ENCODE peak calls at places on chromosomes 6 and 20, in five cellular contexts. V, P, A, G and M are unnamed samples.

GRCh38 chr6:41878961-41879405 is 16.2 kb downstream of the USP49 start:
- DNase-seq in A (no peak), V (no peak), P (no peak), G (peak; percentile 56), M (no peak)

GRCh38 chr6:70413829-70414494 is 654 bp downstream of the FAM135A start:
- DNase-seq in P (no peak), G (peak; percentile 10), V (no peak), A (no peak), M (no peak)

GRCh38 chr6:57173886-57174510 is 1.9 kb downstream of the BAG2 start:
- DNase-seq in V (no peak), A (no peak), P (no peak), G (peak; percentile 87), M (no peak)

GRCh38 chr6:37650071-37650481 is 47.6 kb downstream of the MDGA1 start:
- DNase-seq in A (no peak), G (no peak), V (peak; percentile 47), P (no peak), M (no peak)

GRCh38 chr6:148440877-148441453 is 98.3 kb downstream of the SASH1 start:
- DNase-seq in V (peak; percentile 59), P (no peak), G (peak; percentile 97), A (peak; percentile 87), M (no peak)

GRCh38 chr6:82072113-82072512 is 175.4 kb downstream of the IBTK start:
- DNase-seq in P (no peak), V (no peak), A (no peak), G (no peak), M (no peak)

GRCh38 chr6:87373377-87373776 is 28.8 kb downstream of the C6orf163 start:
- DNase-seq in P (no peak), V (no peak), A (no peak), G (no peak), M (no peak)

GRCh38 chr20:56624786-56625681 is 4.1 kb upstream of the TFAP2C start:
- DNase-seq in V (no peak), A (no peak), P (no peak), G (no peak), M (no peak)

GRCh38 chr6:38178584-38178886 is 359.0 kb downstream of the ZFAND3 start:
- DNase-seq in G (no peak), A (peak; percentile 20), P (no peak), V (no peak), M (no peak)

GRCh38 chr20:24830649-24831048 is 118.4 kb upstream of the CST7 start:
- DNase-seq in G (no peak), V (no peak), P (no peak), A (no peak), M (no peak)

GRCh38 chr6:136647363-136647763 is 97.1 kb upstream of the MAP7 start:
- DNase-seq in V (no peak), P (no peak), A (no peak), G (peak; percentile 91), M (peak; percentile 21)

GRCh38 chr6:144561455-144562043 is 276.4 kb downstream of the UTRN start:
- DNase-seq in V (no peak), A (no peak), P (no peak), G (no peak), M (no peak)

GRCh38 chr6:144568241-144568640 is 283.1 kb downstream of the UTRN start:
- DNase-seq in A (no peak), V (no peak), G (peak; percentile 20), P (no peak), M (no peak)

GRCh38 chr6:144566868-144567615 is 281.9 kb downstream of the UTRN start:
- DNase-seq in V (no peak), P (no peak), G (no peak), A (no peak), M (no peak)

GRCh38 chr6:144559865-144560603 is 274.9 kb downstream of the UTRN start:
- DNase-seq in A (no peak), P (no peak), V (no peak), G (peak; percentile 46), M (no peak)

DNA sequence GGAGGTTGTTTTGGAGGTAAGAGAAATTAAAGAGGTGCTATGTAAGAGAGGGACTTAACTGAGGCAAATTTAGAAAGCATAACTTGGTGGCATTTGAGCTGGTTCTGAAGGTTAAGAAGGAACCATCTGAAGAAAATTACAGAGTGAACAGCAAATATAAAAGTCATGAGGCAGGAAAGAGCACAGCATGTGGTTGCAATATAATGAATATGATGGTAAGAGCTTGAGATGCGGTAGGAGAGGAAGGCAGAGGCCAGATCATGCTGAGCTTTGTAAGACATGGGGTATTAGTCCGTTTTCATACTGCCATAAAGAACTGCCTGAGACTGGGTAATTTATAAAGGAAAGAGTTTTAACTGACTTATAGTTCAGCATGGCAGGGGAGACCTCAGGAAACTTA is 279.1 kb downstream of the UTRN start:
- DNase-seq in V (no peak), G (no peak), A (no peak), P (no peak), M (no peak)
- TF ChIP-seq CTCF in V (no peak), G (no peak), A (no peak), P (no peak), M (no peak)

GRCh38 chr20:9088556-9088955 is 19.7 kb downstream of the PLCB4 start:
- DNase-seq in G (no peak), A (no peak), P (no peak), V (no peak), M (no peak)

GRCh38 chr20:9093203-9093962 is 24.5 kb downstream of the PLCB4 start:
- DNase-seq in P (no peak), V (no peak), A (no peak), G (no peak), M (no peak)

GRCh38 chr20:9087531-9088217 is 18.8 kb downstream of the PLCB4 start:
- DNase-seq in V (no peak), P (no peak), G (no peak), A (no peak), M (no peak)

DNA sequence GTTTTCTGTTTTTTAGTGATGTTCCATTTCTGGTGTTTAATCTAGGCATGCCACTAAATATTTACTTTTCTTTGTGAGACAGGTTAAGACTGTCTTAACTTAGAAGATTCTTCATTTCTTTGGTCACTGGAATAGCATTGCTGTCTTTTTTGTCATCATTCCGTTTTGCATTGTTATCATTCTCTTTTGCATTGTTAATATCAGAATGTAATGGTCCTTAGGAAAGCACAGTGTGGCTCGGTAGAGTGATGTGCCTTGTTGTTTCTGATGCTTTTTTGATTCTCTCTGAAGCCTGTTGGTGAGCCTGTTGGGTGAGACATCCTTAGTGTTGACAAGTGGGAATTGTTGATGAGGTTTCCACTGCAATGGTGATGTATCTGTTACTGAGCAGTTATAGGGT is 23.2 kb downstream of the PLCB4 start:
- DNase-seq in V (no peak), G (no peak), A (no peak), P (no peak), M (no peak)
- TF ChIP-seq CTCF in V (no peak), G (no peak), A (no peak), P (no peak), M (no peak)

GRCh38 chr6:107611060-107611824 is 121.3 kb downstream of the SOBP start:
- DNase-seq in A (no peak), G (no peak), V (no peak), P (no peak), M (no peak)
- TF ChIP-seq CTCF in A (no peak), G (no peak), V (no peak), P (no peak), M (no peak)

GRCh38 chr6:17042422-17043147 is 59.3 kb upstream of the STMND1 start:
- DNase-seq in A (no peak), G (peak; percentile 76), V (no peak), P (no peak), M (no peak)
- TF ChIP-seq CTCF in A (peak; percentile 40), G (peak; percentile 46), V (no peak), P (no peak), M (no peak)

DNA sequence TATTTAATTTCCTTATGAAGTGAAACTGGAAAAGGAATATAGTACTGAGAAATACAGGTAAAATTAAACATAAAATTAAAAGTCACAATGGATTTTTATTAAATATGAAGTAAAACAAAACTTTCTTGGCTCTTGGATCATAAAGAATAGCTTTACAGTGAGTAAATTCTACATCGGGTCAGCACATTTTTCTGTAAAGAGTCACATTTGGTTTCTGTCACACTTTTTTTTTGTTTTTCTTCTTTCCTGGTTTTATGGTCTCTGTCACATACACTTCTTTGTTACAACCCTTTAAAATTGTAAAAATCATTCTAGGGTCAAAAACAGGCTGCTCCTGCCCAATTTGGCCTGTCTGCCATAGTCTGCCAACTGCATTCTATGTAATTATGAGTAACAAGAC is 254.4 kb upstream of the POU3F2 start:
- DNase-seq in V (no peak), P (no peak), A (no peak), G (no peak), M (no peak)
- TF ChIP-seq CTCF in V (no peak), P (no peak), A (no peak), G (no peak), M (no peak)

DNA sequence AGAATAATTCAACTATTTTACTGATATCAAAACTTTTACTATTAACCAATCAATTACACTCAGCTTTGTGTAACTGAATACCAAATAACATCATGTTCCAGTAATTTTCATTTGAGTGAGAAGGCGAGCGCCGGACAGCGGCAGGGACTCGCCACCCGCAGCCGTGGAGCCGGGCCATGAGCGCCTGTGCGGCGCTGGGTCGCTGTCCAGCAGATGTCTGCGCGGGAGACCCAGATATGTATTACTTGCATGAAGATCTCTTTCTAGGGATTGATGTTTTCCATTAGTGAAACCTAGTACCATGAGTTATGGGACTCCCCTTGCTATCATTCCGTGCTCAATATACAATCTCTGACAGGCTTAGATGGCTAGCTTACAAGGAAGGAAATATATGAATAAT is 245.1 kb upstream of the PRSS16 start:
- DNase-seq in P (no peak), G (no peak), V (no peak), A (no peak), M (no peak)
- TF ChIP-seq CTCF in P (no peak), G (no peak), V (no peak), A (no peak), M (no peak)

DNA sequence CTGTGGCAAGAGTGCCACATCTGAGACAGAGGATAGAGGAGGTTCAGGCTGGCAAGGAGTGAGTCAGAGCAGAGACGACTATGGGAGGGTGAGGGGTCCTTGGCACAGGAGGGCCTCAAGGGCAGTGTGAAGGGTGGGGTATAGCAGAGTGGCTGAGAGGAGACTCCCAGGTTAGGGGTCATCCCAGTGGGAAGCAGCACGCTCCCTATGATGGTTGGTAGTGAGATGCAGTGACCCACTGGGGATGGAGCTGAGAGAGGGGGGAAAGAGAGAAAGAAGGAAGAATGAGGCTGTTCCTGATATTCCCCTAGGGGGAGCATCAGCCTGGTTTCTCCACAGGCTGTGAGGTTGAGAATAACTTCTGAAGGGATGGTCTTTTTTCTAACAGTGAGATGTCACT is 97.4 kb downstream of the INSM1 start:
- DNase-seq in P (no peak), V (no peak), G (no peak), A (no peak), M (no peak)
- TF ChIP-seq CTCF in P (no peak), V (no peak), G (peak; percentile 41), A (no peak), M (no peak)

GRCh38 chr6:26122793-26123674 is 35.8 kb downstream of the HFE start:
- DNase-seq in V (peak; percentile 76), G (peak; percentile 99), P (peak; percentile 95), A (peak; percentile 97), M (peak; percentile 75)
- TF ChIP-seq CTCF in V (no peak), G (no peak), P (no peak), A (no peak), M (no peak)